ENCODE peak calls at places on chromosomes 3 and 15, in six cellular contexts. X, W, U, A, Y and N are unnamed samples.
A peak's percentile ranks its signal among the peaks of the same experiment; 100 is the strongest.

GRCh38 chr3:24598691-24599090 is 104.0 kb upstream of the THRB start:
- DNase-seq in X (no peak), W (no peak), U (no peak), A (no peak), Y (peak; percentile 59), N (no peak)

GRCh38 chr3:77186319-77186718 is 146.4 kb downstream of the ROBO2 start:
- DNase-seq in X (no peak), W (no peak), U (no peak), A (no peak), Y (no peak), N (no peak)

GRCh38 chr15:60905587-60905986 is 323.5 kb downstream of the RORA start:
- DNase-seq in X (no peak), W (no peak), U (no peak), A (no peak), Y (no peak), N (no peak)

GRCh38 chr15:40252438-40253178 is 13.7 kb downstream of the PAK6 start:
- DNase-seq in X (no peak), W (peak; percentile 45), U (peak; percentile 65), A (peak; percentile 70), Y (no peak), N (peak; percentile 68)

GRCh38 chr15:73809728-73810501 is 56.8 kb upstream of the INSYN1 start:
- DNase-seq in X (no peak), W (no peak), U (no peak), A (no peak), Y (no peak), N (no peak)

GRCh38 chr3:14253022-14253761 is 74.6 kb downstream of the LSM3 start:
- DNase-seq in X (no peak), W (no peak), U (peak; percentile 78), A (no peak), Y (peak; percentile 73), N (no peak)

GRCh38 chr15:59138243-59138642 is 33.3 kb downstream of the CCNB2 start:
- DNase-seq in X (no peak), W (peak; percentile 51), U (peak; percentile 58), A (peak; percentile 50), Y (no peak), N (peak; percentile 84)

GRCh38 chr15:90008607-90009006 is 7.5 kb downstream of the ZNF710 start:
- DNase-seq in X (no peak), W (no peak), U (no peak), A (no peak), Y (no peak), N (no peak)

GRCh38 chr3:52194541-52195296 is 3.2 kb upstream of the ALAS1 start:
- DNase-seq in X (no peak), W (no peak), U (no peak), A (peak; percentile 79), Y (no peak), N (no peak)

GRCh38 chr15:100999369-100999768 is 80.2 kb downstream of the LRRK1 start:
- DNase-seq in X (no peak), W (no peak), U (no peak), A (no peak), Y (no peak), N (no peak)

GRCh38 chr3:150497956-150498355 is 48.3 kb downstream of the SERP1 start:
- DNase-seq in X (no peak), W (no peak), U (no peak), A (no peak), Y (peak; percentile 88), N (no peak)

GRCh38 chr3:9930804-9931418 is 2.7 kb upstream of the CRELD1 start:
- DNase-seq in X (no peak), W (no peak), U (no peak), A (no peak), Y (no peak), N (no peak)

GRCh38 chr3:56970401-56971002 is 90.0 kb upstream of the SPATA12 start:
- DNase-seq in X (no peak), W (no peak), U (no peak), A (no peak), Y (no peak), N (peak; percentile 60)

GRCh38 chr3:17972889-17973558 is 230.6 kb upstream of the TBC1D5 start:
- DNase-seq in X (no peak), W (no peak), U (no peak), A (no peak), Y (no peak), N (no peak)

DNA sequence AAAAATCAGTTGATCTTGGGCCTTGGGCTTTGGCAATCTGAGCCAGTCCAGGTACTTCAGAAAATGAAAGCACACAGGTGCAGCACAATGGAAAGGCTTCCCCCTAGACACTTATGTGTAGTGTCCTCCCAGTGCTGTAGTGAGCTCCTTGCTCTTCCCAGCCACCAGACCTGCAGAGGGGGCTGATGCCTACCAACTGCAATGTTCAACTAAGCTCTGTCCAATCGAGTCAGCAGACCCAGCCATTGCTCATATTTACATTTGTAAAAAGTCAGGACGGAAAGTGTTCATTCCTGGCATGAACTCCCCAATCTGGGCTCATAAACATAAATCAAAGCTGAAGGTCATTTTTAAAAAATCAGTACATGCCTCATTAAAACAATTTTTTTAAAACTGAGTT is 73.0 kb downstream of the FOXP1 start:
- DNase-seq in X (no peak), W (no peak), U (no peak), A (no peak), Y (no peak), N (no peak)
- TF ChIP-seq CTCF in X (peak; percentile 32), W (no peak), U (no peak), A (no peak), Y (no peak), N (no peak)

GRCh38 chr3:108486910-108487309 is 23.5 kb downstream of the MYH15 start:
- DNase-seq in X (no peak), W (no peak), U (peak; percentile 64), A (no peak), Y (no peak), N (no peak)

GRCh38 chr3:108487439-108487838 is 23.0 kb downstream of the MYH15 start:
- DNase-seq in X (no peak), W (no peak), U (no peak), A (no peak), Y (no peak), N (no peak)

GRCh38 chr3:108488631-108489030 is 21.8 kb downstream of the MYH15 start:
- DNase-seq in X (no peak), W (no peak), U (no peak), A (no peak), Y (no peak), N (no peak)

GRCh38 chr3:108486272-108486787 is 24.1 kb downstream of the MYH15 start:
- DNase-seq in X (no peak), W (no peak), U (no peak), A (no peak), Y (no peak), N (no peak)

DNA sequence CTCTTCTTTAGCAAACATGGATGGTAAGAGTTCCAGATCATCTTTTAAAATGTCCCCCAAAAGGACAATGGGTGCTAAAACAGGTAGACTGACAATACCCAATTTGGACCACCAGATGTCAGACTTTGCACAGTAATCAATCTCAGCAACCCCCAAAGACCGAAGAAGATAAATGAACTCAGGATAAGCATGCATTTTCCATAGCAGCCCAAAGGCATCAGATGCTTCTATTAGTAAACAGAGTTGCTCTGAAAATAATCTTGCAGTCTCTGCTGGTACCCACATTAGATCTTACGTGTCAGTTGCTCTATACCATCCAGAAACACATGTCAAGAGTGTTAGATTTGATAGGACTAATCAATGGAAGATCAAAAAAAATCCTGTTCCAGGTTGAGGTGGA is 20.6 kb downstream of the MYH15 start:
- DNase-seq in X (no peak), W (no peak), U (no peak), A (no peak), Y (peak; percentile 51), N (peak; percentile 49)
- TF ChIP-seq CTCF in X (peak; percentile 67), W (peak; percentile 29), U (peak; percentile 78), A (no peak), Y (peak; percentile 97), N (peak; percentile 69)

GRCh38 chr15:41506796-41507341 is 6.8 kb downstream of the LTK start:
- DNase-seq in X (no peak), W (no peak), U (no peak), A (no peak), Y (no peak), N (no peak)
- TF ChIP-seq CTCF in X (no peak), W (no peak), U (no peak), A (no peak), Y (no peak), N (peak; percentile 26)

GRCh38 chr3:153624310-153625030 is 462.4 kb downstream of the RAP2B start:
- DNase-seq in X (no peak), W (no peak), U (no peak), A (no peak), Y (no peak), N (no peak)

GRCh38 chr3:153626158-153626557 is 464.1 kb downstream of the RAP2B start:
- DNase-seq in X (no peak), W (no peak), U (no peak), A (no peak), Y (no peak), N (no peak)

GRCh38 chr3:153628591-153628990 is 466.6 kb downstream of the RAP2B start:
- DNase-seq in X (no peak), W (no peak), U (no peak), A (no peak), Y (no peak), N (no peak)

GRCh38 chr3:153623834-153624233 is 461.8 kb downstream of the RAP2B start:
- DNase-seq in X (no peak), W (no peak), U (no peak), A (no peak), Y (no peak), N (no peak)

GRCh38 chr3:153625506-153625905 is 463.5 kb downstream of the RAP2B start:
- DNase-seq in X (no peak), W (no peak), U (no peak), A (no peak), Y (no peak), N (no peak)
- TF ChIP-seq CTCF in X (no peak), W (no peak), U (no peak), A (no peak), Y (no peak), N (no peak)

DNA sequence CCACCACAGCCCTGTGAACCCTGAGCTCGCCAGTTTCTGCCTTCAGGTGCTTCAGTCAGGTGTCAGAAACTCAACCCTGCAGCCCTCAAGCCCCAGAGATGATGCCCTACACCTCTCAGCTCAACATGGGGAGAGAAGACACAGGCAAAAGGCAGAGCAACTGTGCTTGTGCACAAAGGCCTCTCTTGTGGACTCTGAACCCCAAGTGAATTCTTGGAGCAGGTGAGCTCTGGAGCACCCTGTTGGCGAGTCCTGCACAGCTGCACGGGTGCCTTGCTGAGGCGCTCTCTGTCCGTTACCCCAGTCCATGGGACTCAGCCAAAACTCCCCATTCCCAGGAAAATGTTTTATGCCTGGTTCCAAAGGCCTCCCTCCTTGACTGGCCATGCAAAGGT is 197.0 kb downstream of the KLF13 start:
- DNase-seq in X (no peak), W (no peak), U (no peak), A (no peak), Y (no peak), N (no peak)
- TF ChIP-seq CTCF in X (no peak), W (no peak), U (no peak), A (no peak), Y (no peak), N (no peak)

GRCh38 chr3:22176911-22177310 is 425.9 kb upstream of the ZNF385D start:
- DNase-seq in X (no peak), W (no peak), U (no peak), A (no peak), Y (no peak), N (no peak)

GRCh38 chr3:22172964-22173363 is 422.0 kb upstream of the ZNF385D start:
- DNase-seq in X (no peak), W (no peak), U (no peak), A (no peak), Y (no peak), N (no peak)

GRCh38 chr3:22170370-22170769 is 419.4 kb upstream of the ZNF385D start:
- DNase-seq in X (no peak), W (no peak), U (no peak), A (no peak), Y (no peak), N (no peak)

GRCh38 chr3:22175899-22176298 is 424.9 kb upstream of the ZNF385D start:
- DNase-seq in X (no peak), W (no peak), U (no peak), A (no peak), Y (no peak), N (no peak)
- TF ChIP-seq CTCF in X (no peak), W (no peak), U (no peak), A (no peak), Y (peak; percentile 49), N (no peak)